ENCODE peak calls at places on chromosomes 7 and 10, in eight cellular contexts. I, Q, R, E, S, J, K and A are unnamed samples.

GRCh38 chr7:139762886-139763285 is 14.9 kb downstream of the HIPK2 start:
- DNase-seq in Q (no peak), E (no peak), J (peak; percentile 89), R (no peak), I (no peak), K (no peak), S (no peak), A (no peak)

GRCh38 chr7:26060713-26061339 is 91.2 kb upstream of the NFE2L3 start:
- DNase-seq in E (no peak), S (no peak), K (no peak), Q (no peak), R (no peak), J (no peak), I (no peak), A (no peak)

GRCh38 chr7:92645531-92646061 is 55.4 kb upstream of the FAM133B start:
- DNase-seq in R (no peak), I (no peak), Q (peak; percentile 91), S (no peak), E (peak; percentile 45), J (peak; percentile 90), K (peak; percentile 7), A (peak; percentile 28)

GRCh38 chr10:28722065-28722803 is 44.9 kb downstream of the BAMBI start:
- DNase-seq in S (peak; percentile 71), E (no peak), K (no peak), Q (peak; percentile 31), R (no peak), I (no peak), J (peak; percentile 36), A (no peak)

GRCh38 chr7:123352957-123353356 is 153.2 kb upstream of the SLC13A1 start:
- DNase-seq in E (no peak), I (no peak), R (no peak), K (no peak), Q (no peak), S (no peak), J (no peak), A (no peak)

GRCh38 chr10:102121739-102122372 is 1.7 kb upstream of the LDB1 start:
- DNase-seq in S (peak; percentile 50), K (no peak), J (no peak), I (no peak), R (no peak), Q (no peak), E (no peak), A (no peak)

GRCh38 chr7:111483078-111483477 is 79.2 kb downstream of the IMMP2L start:
- DNase-seq in Q (no peak), R (no peak), I (no peak), E (no peak), S (no peak), J (no peak), K (no peak), A (no peak)

GRCh38 chr7:19117870-19118608 is 603 bp upstream of the TWIST1 start:
- DNase-seq in J (no peak), S (peak; percentile 76), R (no peak), I (no peak), Q (no peak), E (no peak), K (no peak), A (peak; percentile 32)

GRCh38 chr10:19168584-19168983 is 120.0 kb downstream of the MALRD1 start:
- DNase-seq in E (no peak), Q (peak; percentile 2), R (no peak), K (peak; percentile 1), S (peak; percentile 14), J (no peak), I (no peak), A (peak; percentile 0)

GRCh38 chr7:479115-479947 is 40.3 kb downstream of the PDGFA start:
- DNase-seq in S (no peak), I (no peak), R (no peak), K (no peak), J (no peak), Q (no peak), E (no peak), A (no peak)

GRCh38 chr10:96720422-96721206 is at the start of gene PIK3AP1:
- DNase-seq in I (peak; percentile 48), E (no peak), J (no peak), S (peak; percentile 88), K (no peak), R (no peak), Q (peak; percentile 12), A (peak; percentile 95)

GRCh38 chr7:150668472-150668911 is 17.0 kb upstream of the GIMAP2 start:
- DNase-seq in E (no peak), S (no peak), J (no peak), R (peak; percentile 99), I (no peak), K (no peak), Q (no peak), A (no peak)

GRCh38 chr10:76428541-76429330 is 997.3 kb downstream of the LRMDA start:
- DNase-seq in K (no peak), E (no peak), S (no peak), R (no peak), J (peak; percentile 33), Q (peak; percentile 17), I (no peak), A (no peak)

GRCh38 chr7:128727239-128727638 is 11.9 kb upstream of the CALU start:
- DNase-seq in S (no peak), E (no peak), K (no peak), Q (no peak), R (no peak), I (no peak), J (no peak), A (no peak)

GRCh38 chr7:128063025-128063560 is 31.9 kb upstream of the LRRC4 start:
- DNase-seq in J (no peak), S (no peak), E (no peak), Q (no peak), I (no peak), K (no peak), R (no peak), A (no peak)

GRCh38 chr7:30238721-30239441 is 45.5 kb upstream of the ZNRF2 start:
- DNase-seq in J (peak; percentile 7), I (no peak), S (no peak), K (peak; percentile 91), Q (peak; percentile 55), R (peak; percentile 75), E (no peak), A (no peak)

GRCh38 chr10:68156373-68157185 is 47.3 kb downstream of the MYPN start:
- DNase-seq in J (peak; percentile 74), Q (peak; percentile 77), R (no peak), K (peak; percentile 57), I (peak; percentile 44), E (peak; percentile 58), S (peak; percentile 35), A (peak; percentile 72)

GRCh38 chr10:92574545-92575377 is 868 bp upstream of the IDE start:
- DNase-seq in J (no peak), I (no peak), S (peak; percentile 86), K (no peak), Q (no peak), R (no peak), E (no peak), A (no peak)

GRCh38 chr10:86553639-86554038 is 32.0 kb upstream of the WAPL start:
- DNase-seq in E (no peak), J (no peak), Q (no peak), I (no peak), S (no peak), K (no peak), R (no peak), A (peak; percentile 15)

GRCh38 chr10:36629476-36629875 is 495.9 kb upstream of the ANKRD30A start:
- DNase-seq in J (no peak), Q (no peak), K (no peak), R (no peak), E (no peak), S (no peak), I (no peak), A (no peak)

GRCh38 chr7:70372768-70373241 is 759.1 kb upstream of the GALNT17 start:
- DNase-seq in E (no peak), K (no peak), S (no peak), Q (no peak), R (no peak), J (no peak), I (no peak), A (peak; percentile 81)
- H3K4me3 ChIP-seq in E (no peak overlapping the region), K (no peak overlapping the region), S (no peak overlapping the region), Q (no peak overlapping the region), R (no peak overlapping the region), J (no peak overlapping the region), I (no peak overlapping the region), A (no peak overlapping the region)

GRCh38 chr10:122544493-122544892 is 16.1 kb upstream of the DMBT1 start:
- DNase-seq in S (no peak), E (no peak), J (no peak), R (no peak), Q (no peak), K (no peak), I (no peak), A (peak; percentile 85)
- TF ChIP-seq MAX in S (no peak), E (no peak), J (no peak), R (no peak), Q (no peak), K (no peak), I (no peak), A (no peak)

GRCh38 chr7:157693071-157693520 is 356.3 kb downstream of the DNAJB6 start:
- DNase-seq in K (no peak), I (no peak), R (no peak), J (no peak), Q (no peak), S (peak; percentile 58), E (no peak), A (no peak)
- H3K4me3 ChIP-seq in K (no peak overlapping the region), I (no peak overlapping the region), R (no peak overlapping the region), J (no peak overlapping the region), Q (no peak overlapping the region), S (no peak overlapping the region), E (no peak overlapping the region), A (no peak overlapping the region)

DNA sequence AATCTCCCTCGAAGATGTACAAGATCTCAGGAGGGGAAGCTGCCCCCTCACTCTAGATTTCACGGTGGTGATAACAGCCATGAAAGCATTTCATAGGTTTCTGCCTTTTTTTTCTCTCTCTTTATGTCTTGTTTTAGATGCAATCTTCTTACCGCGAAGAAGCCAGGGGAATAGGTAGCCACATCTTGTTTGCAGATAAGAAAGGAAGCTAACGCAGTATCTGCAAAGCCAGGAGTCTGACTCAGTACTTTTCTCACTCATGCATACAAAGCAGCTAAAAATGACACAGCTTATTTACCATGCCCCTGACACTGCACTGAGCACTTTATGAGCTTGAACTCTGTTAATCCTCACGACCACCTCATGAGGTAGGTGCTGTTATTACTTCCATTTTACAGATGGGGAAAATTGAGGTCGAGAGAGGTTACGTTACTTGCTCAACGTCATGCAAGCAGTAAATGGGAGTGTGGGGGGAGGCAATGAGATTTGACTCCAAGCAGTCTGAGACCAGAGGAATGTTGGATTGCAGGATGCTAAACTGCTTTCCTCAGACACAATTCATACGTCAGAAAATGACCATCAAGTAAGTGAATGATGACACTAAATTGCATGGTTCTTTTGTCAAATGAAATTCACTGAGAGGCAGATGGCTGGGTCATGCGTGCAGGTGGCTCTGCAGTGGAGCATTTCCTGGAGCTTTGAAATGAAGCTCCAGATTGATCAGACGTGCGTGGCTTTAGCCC is 3.2 kb downstream of the MAP3K8 start:
- DNase-seq in K (no peak), I (peak; percentile 79), R (no peak), J (peak; percentile 59), E (no peak), S (no peak), Q (peak; percentile 58), A (peak; percentile 77)
- TF ChIP-seq MAX in K (no peak), I (no peak), R (no peak), J (no peak), E (no peak), S (no peak), Q (peak; percentile 26), A (no peak)

GRCh38 chr7:28389504-28390385 is 22.6 kb upstream of the CREB5 start:
- DNase-seq in I (peak; percentile 13), S (peak; percentile 44), Q (peak; percentile 65), K (peak; percentile 29), R (no peak), E (peak; percentile 49), J (peak; percentile 76), A (peak; percentile 71)
- H3K4me3 ChIP-seq in I (no peak overlapping the region), S (peak overlapping the region; percentile 32), Q (peak overlapping the region; percentile 25), K (no peak overlapping the region), R (no peak overlapping the region), E (peak overlapping the region; percentile 21), J (no peak overlapping the region), A (no peak overlapping the region)